ENCODE peak calls at places on chromosomes 7 and 10, in nine cellular contexts. L is endothelial cell of umbilical vein, E is GM23338, A is ovary, C is keratinocyte, U is body of pancreas, O is psoas muscle, R is kidney, G is PC-3. X is an unnamed sample. For H3K4me1, the result is how much of the 10 kb centered on the place peaks cover.

GRCh38 chr10:3531097-3531645 is 253.8 kb downstream of the KLF6 start:
- DNase-seq in L (no peak), E (no peak), A (no peak), C (no peak), U (no peak), O (no peak), R (no peak), G (peak), X (no peak)

GRCh38 chr7:96508371-96508770 is 186.5 kb upstream of the SLC25A13 start:
- DNase-seq in L (no peak), E (no peak), A (no peak), C (no peak), U (no peak), O (no peak), R (no peak), G (peak), X (no peak)

GRCh38 chr10:20954519-20954918 is 57.4 kb upstream of the NEBL start:
- DNase-seq in L (no peak), E (peak), A (no peak), C (no peak), U (no peak), O (no peak), R (no peak), G (no peak), X (no peak)

GRCh38 chr10:2914741-2915140 is 152.6 kb upstream of the PFKP start:
- DNase-seq in L (peak), E (no peak), A (no peak), C (no peak), U (no peak), O (no peak), R (no peak), G (no peak), X (no peak)

GRCh38 chr10:61628199-61628874 is 34.4 kb upstream of the CABCOCO1 start:
- DNase-seq in L (no peak), E (no peak), A (no peak), C (no peak), U (no peak), O (no peak), R (no peak), G (peak), X (no peak)

GRCh38 chr10:124343351-124344265 is 75.1 kb downstream of the OAT start:
- DNase-seq in L (no peak), E (no peak), A (no peak), C (no peak), U (no peak), O (no peak), R (no peak), G (no peak), X (no peak)

GRCh38 chr10:22712246-22712958 is 2.0 kb downstream of the PIP4K2A start:
- DNase-seq in L (peak), E (no peak), A (no peak), C (no peak), U (no peak), O (no peak), R (no peak), G (peak), X (no peak)

GRCh38 chr10:33265621-33266020 is 68.8 kb downstream of the NRP1 start:
- DNase-seq in L (no peak), E (no peak), A (no peak), C (no peak), U (peak), O (no peak), R (no peak), G (no peak), X (no peak)

GRCh38 chr10:71927669-71928592 is 36.3 kb upstream of the CHST3 start:
- DNase-seq in L (no peak), E (no peak), A (no peak), C (no peak), U (no peak), O (no peak), R (no peak), G (no peak), X (no peak)

GRCh38 chr10:95229724-95230627 is 35.9 kb downstream of the ACSM6 start:
- DNase-seq in L (peak), E (peak), A (no peak), C (peak), U (no peak), O (no peak), R (no peak), G (peak), X (no peak)

GRCh38 chr10:6211341-6212265 is 8.9 kb downstream of the PFKFB3 start:
- DNase-seq in L (no peak), E (peak), A (peak), C (no peak), U (no peak), O (peak), R (peak), G (no peak), X (peak)

GRCh38 chr10:100053686-100054460 is 27.8 kb downstream of the CPN1 start:
- DNase-seq in L (no peak), E (peak), A (no peak), C (no peak), U (no peak), O (no peak), R (no peak), G (no peak), X (no peak)
- H3K4me1 ChIP-seq in L (under half), E (under half), A (under half), C (under half), U (under half), O (under half), R (under half), G (under half), X (under half)

GRCh38 chr7:100573691-100574361 is at the start of gene SAP25:
- DNase-seq in L (no peak), E (peak), A (no peak), C (no peak), U (no peak), O (no peak), R (no peak), G (no peak), X (peak)
- TF ChIP-seq CTCF in L (peak), E (peak), A (no peak), C (no peak), U (no peak), O (no peak), R (no peak), G (no peak), X (no peak)

GRCh38 chr7:104979167-104979841 is 34.7 kb upstream of the KMT2E start:
- DNase-seq in L (no peak), E (peak), A (no peak), C (no peak), U (no peak), O (peak), R (no peak), G (no peak), X (no peak)
- H3K4me1 ChIP-seq in L (under half), E (under half), A (under half), C (half or more), U (half or more), O (half or more), R (under half), G (under half), X (half or more)

GRCh38 chr10:14543048-14543903 is 212.6 kb upstream of the FRMD4A start:
- DNase-seq in L (no peak), E (no peak), A (peak), C (no peak), U (peak), O (no peak), R (no peak), G (no peak), X (peak)
- TF ChIP-seq CTCF in L (no peak), E (peak), A (peak), C (no peak), U (peak), O (peak), R (peak), G (no peak), X (no peak)

GRCh38 chr7:150382123-150382843 is 3.2 kb downstream of the ZNF775 start:
- DNase-seq in L (no peak), E (no peak), A (no peak), C (no peak), U (no peak), O (no peak), R (no peak), G (no peak), X (no peak)
- H3K4me1 ChIP-seq in L (under half), E (half or more), A (under half), C (under half), U (under half), O (under half), R (under half), G (under half), X (under half)

GRCh38 chr7:145269418-145270161 is 433.7 kb upstream of the TPK1 start:
- DNase-seq in L (no peak), E (no peak), A (no peak), C (no peak), U (no peak), O (no peak), R (no peak), G (peak), X (no peak)
- TF ChIP-seq CTCF in L (no peak), E (no peak), A (no peak), C (no peak), U (no peak), O (no peak), R (no peak), G (no peak), X (no peak)

GRCh38 chr7:24968165-24968564 is 11.8 kb downstream of the OSBPL3 start:
- DNase-seq in L (no peak), E (no peak), A (no peak), C (no peak), U (no peak), O (no peak), R (peak), G (no peak), X (no peak)
- H3K4me1 ChIP-seq in L (under half), E (under half), A (under half), C (half or more), U (under half), O (under half), R (under half), G (half or more), X (under half)

GRCh38 chr7:131908719-131909118 is 352.3 kb upstream of the PODXL start:
- DNase-seq in L (no peak), E (peak), A (no peak), C (no peak), U (no peak), O (no peak), R (no peak), G (no peak), X (no peak)
- TF ChIP-seq CTCF in L (no peak), E (no peak), A (no peak), C (no peak), U (no peak), O (no peak), R (no peak), G (no peak), X (no peak)

GRCh38 chr10:73650537-73651331 is 5.1 kb downstream of the SYNPO2L start:
- DNase-seq in L (no peak), E (no peak), A (no peak), C (peak), U (peak), O (peak), R (no peak), G (peak), X (peak)
- H3K4me1 ChIP-seq in L (under half), E (under half), A (under half), C (under half), U (under half), O (half or more), R (under half), G (under half), X (under half)

GRCh38 chr7:90298145-90299038 is 22.7 kb downstream of the FAM237B start:
- DNase-seq in L (peak), E (peak), A (no peak), C (peak), U (peak), O (no peak), R (no peak), G (peak), X (no peak)
- TF ChIP-seq CTCF in L (peak), E (peak), A (no peak), C (peak), U (peak), O (peak), R (peak), G (peak), X (peak)

X was measured in heart left ventricle.